ENCODE peak calls at places on chromosomes 7 and 10, in five cellular contexts. One of them, this sample, is unnamed.

GRCh38 chr10:64113796-64114195 is 592.6 kb downstream of the REEP3 start:
- DNase-seq in H9: peak
- DNase-seq in IMR-90: no peak
- DNase-seq in H1: no peak
- DNase-seq in neuronal stem cell: no peak
- DNase-seq in this sample: no peak

GRCh38 chr7:85287126-85287825 is 100.4 kb upstream of the SEMA3D start:
- DNase-seq in H1: no peak
- DNase-seq in H9: no peak
- DNase-seq in neuronal stem cell: no peak
- DNase-seq in IMR-90: peak
- DNase-seq in this sample: peak

GRCh38 chr10:24825551-24825950 is 101.9 kb upstream of the ARHGAP21 start:
- DNase-seq in H1: no peak
- DNase-seq in IMR-90: peak
- DNase-seq in neuronal stem cell: no peak
- DNase-seq in H9: no peak
- DNase-seq in this sample: peak

GRCh38 chr10:19652750-19653149 is 163.5 kb upstream of the PLXDC2 start:
- DNase-seq in H9: no peak
- DNase-seq in H1: no peak
- DNase-seq in IMR-90: no peak
- DNase-seq in neuronal stem cell: no peak
- DNase-seq in this sample: no peak

GRCh38 chr10:34737772-34738169 is 77.3 kb downstream of the PARD3 start:
- DNase-seq in H9: peak
- DNase-seq in IMR-90: no peak
- DNase-seq in H1: no peak
- DNase-seq in neuronal stem cell: no peak
- DNase-seq in this sample: no peak

GRCh38 chr10:79286318-79286951 is 60.8 kb upstream of the PPIF start:
- DNase-seq in IMR-90: peak
- DNase-seq in H9: no peak
- DNase-seq in neuronal stem cell: no peak
- DNase-seq in H1: no peak
- DNase-seq in this sample: peak

GRCh38 chr10:113753020-113753692 is 1.7 kb downstream of the PLEKHS1 start:
- DNase-seq in neuronal stem cell: no peak
- DNase-seq in H1: no peak
- DNase-seq in H9: no peak
- DNase-seq in IMR-90: peak
- DNase-seq in this sample: no peak

GRCh38 chr10:77909755-77910375 is 16.7 kb downstream of the DLG5 start:
- DNase-seq in IMR-90: peak
- DNase-seq in neuronal stem cell: no peak
- DNase-seq in H1: no peak
- DNase-seq in H9: peak
- DNase-seq in this sample: peak

GRCh38 chr7:48004598-48004997 is 24.3 kb downstream of the SUN3 start:
- DNase-seq in H1: no peak
- DNase-seq in neuronal stem cell: no peak
- DNase-seq in IMR-90: no peak
- DNase-seq in H9: no peak
- DNase-seq in this sample: no peak

GRCh38 chr10:54009672-54010071 is 791.4 kb downstream of the PCDH15 start:
- DNase-seq in H1: no peak
- DNase-seq in neuronal stem cell: no peak
- DNase-seq in IMR-90: no peak
- DNase-seq in H9: peak
- DNase-seq in this sample: no peak

DNA sequence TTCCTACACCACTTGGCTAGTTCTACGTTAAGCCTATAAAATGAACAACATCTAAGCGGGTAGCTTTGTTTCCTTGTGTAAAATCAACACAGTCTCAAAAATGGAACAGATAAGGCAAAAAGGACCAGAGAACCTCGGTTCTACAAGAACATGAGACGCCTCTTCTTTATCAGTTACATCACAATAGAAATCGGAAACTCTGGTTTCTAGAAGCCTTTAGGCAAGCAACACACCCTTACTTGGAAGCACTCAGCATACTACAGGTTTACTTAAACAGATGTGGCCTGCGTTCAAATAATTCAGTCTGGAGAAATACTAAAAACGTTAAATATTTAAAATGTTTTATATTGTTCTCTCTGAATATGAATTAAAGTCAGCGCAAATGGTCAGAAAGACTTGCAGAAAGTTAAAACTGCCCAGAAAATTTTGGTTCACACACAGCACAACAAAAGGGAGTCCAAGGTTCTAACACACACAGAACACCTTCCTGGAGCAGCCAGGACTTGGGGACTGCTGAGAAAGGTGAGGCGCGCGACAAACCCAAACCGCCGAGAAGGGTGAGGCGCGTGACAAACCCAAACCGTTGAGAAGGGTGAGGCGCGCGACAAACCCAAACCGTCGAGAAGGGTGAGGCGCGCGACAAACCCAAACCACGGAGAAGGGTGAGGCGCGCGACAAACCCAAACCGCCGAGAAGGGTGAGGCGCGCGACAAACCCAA is 25.9 kb downstream of the ESYT2 start:
- DNase-seq in neuronal stem cell: no peak
- DNase-seq in H1: no peak
- DNase-seq in IMR-90: no peak
- DNase-seq in H9: no peak
- DNase-seq in this sample: no peak
- H4K91ac ChIP-seq in neuronal stem cell: no peak
- H4K91ac ChIP-seq in H1: no peak
- H4K91ac ChIP-seq in IMR-90: peak
- H4K91ac ChIP-seq in H9: no peak
- H4K91ac ChIP-seq in this sample: peak

GRCh38 chr10:97292097-97292861 is at the start of gene ARHGAP19:
- DNase-seq in IMR-90: peak
- DNase-seq in H9: peak
- DNase-seq in neuronal stem cell: peak
- DNase-seq in H1: peak
- DNase-seq in this sample: peak
- H2BK15ac ChIP-seq in IMR-90: peak
- H2BK15ac ChIP-seq in H9: no peak
- H2BK15ac ChIP-seq in neuronal stem cell: no peak
- H2BK15ac ChIP-seq in H1: peak
- H2BK15ac ChIP-seq in this sample: peak

GRCh38 chr7:100372256-100372655 is 1.0 kb upstream of the PILRA start:
- DNase-seq in neuronal stem cell: no peak
- DNase-seq in IMR-90: peak
- DNase-seq in H1: no peak
- DNase-seq in H9: no peak
- DNase-seq in this sample: peak
- H3K9ac ChIP-seq in neuronal stem cell: no peak
- H3K9ac ChIP-seq in IMR-90: peak
- H3K9ac ChIP-seq in H1: no peak
- H3K9ac ChIP-seq in H9: no peak
- H3K9ac ChIP-seq in this sample: no peak

GRCh38 chr10:71713135-71714040 is 6.2 kb downstream of the C10orf105 start:
- DNase-seq in H9: no peak
- DNase-seq in H1: no peak
- DNase-seq in IMR-90: peak
- DNase-seq in neuronal stem cell: no peak
- DNase-seq in this sample: peak
- H4K91ac ChIP-seq in H9: no peak
- H4K91ac ChIP-seq in H1: peak
- H4K91ac ChIP-seq in IMR-90: peak
- H4K91ac ChIP-seq in neuronal stem cell: no peak
- H4K91ac ChIP-seq in this sample: no peak